ENCODE peak calls at places on chromosome 7, in seven cellular contexts. P is nephron progenitor cell; F is GM20000; C is T-helper 2 cell treated with Interferon-gamma antibody and Interleukin-4, amounts not matched to agents 5 μg/mL and 100 μg/mL, for 36 hours; A is RWPE1; V is HFF-Myc; G is left ventricle myocardium inferior. X is an unnamed sample.

GRCh38 chr7:94375713-94376112 is 19.0 kb upstream of the COL1A2 start:
- DNase-seq in P (no peak), F (no peak), C (no peak), A (no peak), V (peak), G (no peak), X (peak)

GRCh38 chr7:3200504-3200903 is 100.5 kb upstream of the SDK1 start:
- DNase-seq in P (no peak), F (peak), C (no peak), A (peak), V (no peak), G (no peak), X (peak)

GRCh38 chr7:30389793-30390192 is 88.8 kb downstream of the NOD1 start:
- DNase-seq in P (no peak), F (no peak), C (no peak), A (no peak), V (no peak), G (no peak), X (no peak)

GRCh38 chr7:155850730-155851678 is 38.7 kb upstream of the SHH start:
- DNase-seq in P (no peak), F (no peak), C (no peak), A (no peak), V (no peak), G (no peak), X (no peak)

GRCh38 chr7:73770002-73770859 is at the start of gene CLDN3:
- DNase-seq in P (peak), F (peak), C (peak), A (no peak), V (no peak), G (no peak), X (peak)

GRCh38 chr7:22354462-22354861 is 2.5 kb downstream of the RAPGEF5 start:
- DNase-seq in P (no peak), F (no peak), C (no peak), A (no peak), V (no peak), G (no peak), X (no peak)

GRCh38 chr7:100519580-100519979 is 19.4 kb upstream of the AGFG2 start:
- DNase-seq in P (no peak), F (no peak), C (no peak), A (no peak), V (no peak), G (no peak), X (no peak)

GRCh38 chr7:82886324-82886723 is 276.4 kb downstream of the PCLO start:
- DNase-seq in P (no peak), F (no peak), C (no peak), A (no peak), V (no peak), G (no peak), X (no peak)

GRCh38 chr7:151251926-151252835 is 3.7 kb upstream of the SMARCD3 start:
- DNase-seq in P (peak), F (no peak), C (no peak), A (peak), V (no peak), G (peak), X (peak)

GRCh38 chr7:157279679-157279972 is 57.2 kb upstream of the DNAJB6 start:
- DNase-seq in P (no peak), F (no peak), C (no peak), A (no peak), V (no peak), G (no peak), X (no peak)

X was measured in myocyte.